ENCODE peak calls at places on chromosomes 7 and 10, in seven cellular contexts. One of them, this sample, is unnamed.

GRCh38 chr10:51000164-51000563 is 74.1 kb upstream of the PRKG1 start:
- DNase-seq in Calu3: no peak
- DNase-seq in AG09309: peak
- DNase-seq in mucosa of descending colon: no peak
- DNase-seq in hepatocyte: no peak
- DNase-seq in brain microvascular endothelial cell: peak
- DNase-seq in A549: no peak
- DNase-seq in this sample: no peak

GRCh38 chr10:42548254-42548653 is 90.1 kb downstream of the ZNF33B start:
- DNase-seq in mucosa of descending colon: no peak
- DNase-seq in Calu3: no peak
- DNase-seq in hepatocyte: no peak
- DNase-seq in brain microvascular endothelial cell: no peak
- DNase-seq in AG09309: no peak
- DNase-seq in A549: no peak
- DNase-seq in this sample: no peak

GRCh38 chr7:50502001-50502684 is 52.0 kb upstream of the FIGNL1 start:
- DNase-seq in AG09309: peak
- DNase-seq in Calu3: no peak
- DNase-seq in brain microvascular endothelial cell: peak
- DNase-seq in A549: peak
- DNase-seq in mucosa of descending colon: peak
- DNase-seq in hepatocyte: peak
- DNase-seq in this sample: no peak

GRCh38 chr10:93752761-93753160 is 5.0 kb upstream of the LGI1 start:
- DNase-seq in hepatocyte: peak
- DNase-seq in mucosa of descending colon: no peak
- DNase-seq in AG09309: peak
- DNase-seq in brain microvascular endothelial cell: peak
- DNase-seq in Calu3: no peak
- DNase-seq in A549: peak
- DNase-seq in this sample: no peak

GRCh38 chr10:87923233-87923632 is 59.8 kb downstream of the PTEN start:
- DNase-seq in AG09309: no peak
- DNase-seq in Calu3: no peak
- DNase-seq in mucosa of descending colon: no peak
- DNase-seq in brain microvascular endothelial cell: no peak
- DNase-seq in A549: no peak
- DNase-seq in hepatocyte: no peak
- DNase-seq in this sample: no peak

GRCh38 chr10:35012781-35013180 is 77.4 kb downstream of the CUL2 start:
- DNase-seq in A549: no peak
- DNase-seq in AG09309: no peak
- DNase-seq in mucosa of descending colon: no peak
- DNase-seq in brain microvascular endothelial cell: no peak
- DNase-seq in hepatocyte: no peak
- DNase-seq in Calu3: no peak
- DNase-seq in this sample: no peak

GRCh38 chr10:122911889-122912484 is 1.6 kb downstream of the FAM24A start:
- DNase-seq in brain microvascular endothelial cell: peak
- DNase-seq in hepatocyte: peak
- DNase-seq in mucosa of descending colon: no peak
- DNase-seq in Calu3: peak
- DNase-seq in AG09309: no peak
- DNase-seq in A549: peak
- DNase-seq in this sample: no peak

GRCh38 chr10:43273543-43273942 is 6.7 kb upstream of the RASGEF1A start:
- DNase-seq in A549: no peak
- DNase-seq in mucosa of descending colon: no peak
- DNase-seq in AG09309: no peak
- DNase-seq in brain microvascular endothelial cell: no peak
- DNase-seq in Calu3: no peak
- DNase-seq in hepatocyte: no peak
- DNase-seq in this sample: no peak

GRCh38 chr10:125226823-125227222 is 66.5 kb upstream of the CTBP2 start:
- DNase-seq in Calu3: no peak
- DNase-seq in A549: no peak
- DNase-seq in mucosa of descending colon: no peak
- DNase-seq in AG09309: no peak
- DNase-seq in brain microvascular endothelial cell: no peak
- DNase-seq in hepatocyte: no peak
- DNase-seq in this sample: no peak

GRCh38 chr10:125225051-125225450 is 64.7 kb upstream of the CTBP2 start:
- DNase-seq in A549: no peak
- DNase-seq in hepatocyte: no peak
- DNase-seq in brain microvascular endothelial cell: no peak
- DNase-seq in AG09309: no peak
- DNase-seq in mucosa of descending colon: no peak
- DNase-seq in Calu3: no peak
- DNase-seq in this sample: no peak

GRCh38 chr10:125217986-125218675 is 57.8 kb upstream of the CTBP2 start:
- DNase-seq in hepatocyte: no peak
- DNase-seq in brain microvascular endothelial cell: no peak
- DNase-seq in Calu3: peak
- DNase-seq in mucosa of descending colon: no peak
- DNase-seq in A549: peak
- DNase-seq in AG09309: peak
- DNase-seq in this sample: no peak

GRCh38 chr10:125218967-125219366 is 58.6 kb upstream of the CTBP2 start:
- DNase-seq in A549: no peak
- DNase-seq in brain microvascular endothelial cell: no peak
- DNase-seq in mucosa of descending colon: no peak
- DNase-seq in Calu3: no peak
- DNase-seq in AG09309: no peak
- DNase-seq in hepatocyte: no peak
- DNase-seq in this sample: no peak

DNA sequence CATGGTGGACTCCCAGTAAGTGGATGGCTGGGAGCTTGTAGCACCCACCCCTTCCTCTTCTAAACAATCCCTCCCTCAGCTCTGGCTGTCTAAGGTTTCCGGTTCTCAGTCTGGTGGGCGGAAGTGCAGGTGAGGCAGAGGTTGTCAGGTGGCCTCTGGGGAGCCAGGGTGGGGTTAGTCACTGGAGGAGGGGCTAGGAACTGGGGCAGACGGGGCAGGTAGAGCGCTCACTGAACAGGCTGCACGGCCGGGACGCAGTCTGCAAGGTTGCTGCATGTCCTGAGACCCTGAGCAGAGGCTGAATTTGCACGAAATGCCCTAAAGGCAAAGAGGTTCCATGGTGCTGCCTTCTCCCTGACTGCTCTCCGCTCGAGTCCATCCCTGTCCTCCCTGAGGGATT is 62.2 kb upstream of the CTBP2 start:
- DNase-seq in hepatocyte: no peak
- DNase-seq in A549: no peak
- DNase-seq in Calu3: no peak
- DNase-seq in AG09309: no peak
- DNase-seq in mucosa of descending colon: no peak
- DNase-seq in brain microvascular endothelial cell: no peak
- DNase-seq in this sample: no peak
- TF ChIP-seq CTCF in hepatocyte: no peak
- TF ChIP-seq CTCF in A549: no peak
- TF ChIP-seq CTCF in Calu3: no peak
- TF ChIP-seq CTCF in AG09309: no peak
- TF ChIP-seq CTCF in mucosa of descending colon: no peak
- TF ChIP-seq CTCF in brain microvascular endothelial cell: no peak
- TF ChIP-seq CTCF in this sample: no peak

GRCh38 chr7:141973673-141974072 is at the start of gene TAS2R38:
- DNase-seq in hepatocyte: no peak
- DNase-seq in A549: no peak
- DNase-seq in mucosa of descending colon: no peak
- DNase-seq in AG09309: no peak
- DNase-seq in brain microvascular endothelial cell: no peak
- DNase-seq in Calu3: no peak
- DNase-seq in this sample: no peak

GRCh38 chr7:141976524-141977245 is 3.1 kb upstream of the TAS2R38 start:
- DNase-seq in Calu3: no peak
- DNase-seq in mucosa of descending colon: no peak
- DNase-seq in A549: no peak
- DNase-seq in brain microvascular endothelial cell: no peak
- DNase-seq in AG09309: no peak
- DNase-seq in hepatocyte: no peak
- DNase-seq in this sample: no peak

GRCh38 chr7:141978351-141978750 is 4.8 kb upstream of the TAS2R38 start:
- DNase-seq in hepatocyte: no peak
- DNase-seq in brain microvascular endothelial cell: no peak
- DNase-seq in A549: no peak
- DNase-seq in AG09309: no peak
- DNase-seq in Calu3: no peak
- DNase-seq in mucosa of descending colon: no peak
- DNase-seq in this sample: no peak

GRCh38 chr7:141975806-141976523 is 2.4 kb upstream of the TAS2R38 start:
- DNase-seq in brain microvascular endothelial cell: peak
- DNase-seq in Calu3: peak
- DNase-seq in mucosa of descending colon: peak
- DNase-seq in A549: peak
- DNase-seq in hepatocyte: peak
- DNase-seq in AG09309: no peak
- DNase-seq in this sample: peak

DNA sequence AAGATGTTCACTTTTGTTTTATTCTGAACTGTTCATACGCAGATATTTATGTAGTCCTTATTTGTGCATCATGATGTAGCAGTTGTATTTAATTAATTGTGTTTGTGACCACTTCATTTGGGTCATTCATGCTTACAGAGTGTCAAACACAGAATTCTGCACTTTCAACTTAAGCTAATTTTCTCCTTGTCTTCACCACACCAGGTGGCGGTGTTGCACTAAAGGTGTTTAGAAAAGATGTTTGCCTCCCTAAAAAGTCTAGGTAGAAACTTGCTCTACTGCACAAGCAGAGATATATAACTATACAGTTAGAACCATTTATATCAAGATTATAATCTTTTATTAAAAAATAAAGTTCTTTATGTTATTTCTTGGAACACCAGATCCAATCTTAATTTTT is 1.3 kb upstream of the TAS2R38 start:
- DNase-seq in brain microvascular endothelial cell: peak
- DNase-seq in mucosa of descending colon: no peak
- DNase-seq in AG09309: no peak
- DNase-seq in Calu3: peak
- DNase-seq in hepatocyte: peak
- DNase-seq in A549: peak
- DNase-seq in this sample: no peak
- TF ChIP-seq CTCF in brain microvascular endothelial cell: peak
- TF ChIP-seq CTCF in mucosa of descending colon: no peak
- TF ChIP-seq CTCF in AG09309: no peak
- TF ChIP-seq CTCF in Calu3: peak
- TF ChIP-seq CTCF in hepatocyte: peak
- TF ChIP-seq CTCF in A549: peak
- TF ChIP-seq CTCF in this sample: no peak

GRCh38 chr10:69783515-69783914 is 18.2 kb upstream of the COL13A1 start:
- DNase-seq in AG09309: no peak
- DNase-seq in brain microvascular endothelial cell: no peak
- DNase-seq in A549: no peak
- DNase-seq in Calu3: no peak
- DNase-seq in mucosa of descending colon: no peak
- DNase-seq in hepatocyte: no peak
- DNase-seq in this sample: no peak

GRCh38 chr10:69791812-69792211 is 9.9 kb upstream of the COL13A1 start:
- DNase-seq in brain microvascular endothelial cell: no peak
- DNase-seq in Calu3: no peak
- DNase-seq in hepatocyte: no peak
- DNase-seq in AG09309: no peak
- DNase-seq in mucosa of descending colon: no peak
- DNase-seq in A549: no peak
- DNase-seq in this sample: no peak

GRCh38 chr10:69787681-69788080 is 14.0 kb upstream of the COL13A1 start:
- DNase-seq in mucosa of descending colon: no peak
- DNase-seq in hepatocyte: no peak
- DNase-seq in A549: no peak
- DNase-seq in brain microvascular endothelial cell: no peak
- DNase-seq in AG09309: no peak
- DNase-seq in Calu3: no peak
- DNase-seq in this sample: no peak

GRCh38 chr10:69789164-69789576 is 12.5 kb upstream of the COL13A1 start:
- DNase-seq in A549: no peak
- DNase-seq in AG09309: no peak
- DNase-seq in mucosa of descending colon: no peak
- DNase-seq in brain microvascular endothelial cell: no peak
- DNase-seq in hepatocyte: no peak
- DNase-seq in Calu3: no peak
- DNase-seq in this sample: no peak

DNA sequence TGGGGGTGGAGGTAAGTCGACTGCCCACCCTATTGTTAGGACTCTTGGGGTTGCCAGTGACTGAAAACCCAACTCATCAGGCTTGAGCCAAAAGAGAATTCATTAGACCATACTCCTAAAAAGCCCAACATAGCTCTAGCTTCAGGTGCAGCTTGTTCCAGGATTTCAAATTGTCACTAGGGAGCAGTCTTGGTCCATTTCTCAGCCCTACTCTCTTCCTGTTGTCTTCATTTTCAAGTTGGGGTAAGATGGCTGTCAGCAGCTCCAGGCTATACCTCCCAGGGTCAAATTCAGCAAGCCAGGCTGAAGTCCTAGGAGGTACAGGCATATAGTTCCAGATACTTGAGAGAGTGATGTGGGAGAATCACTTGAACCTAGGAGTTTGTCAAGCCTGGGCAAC is 14.9 kb upstream of the COL13A1 start:
- DNase-seq in A549: peak
- DNase-seq in brain microvascular endothelial cell: peak
- DNase-seq in hepatocyte: no peak
- DNase-seq in Calu3: no peak
- DNase-seq in mucosa of descending colon: no peak
- DNase-seq in AG09309: no peak
- DNase-seq in this sample: no peak
- TF ChIP-seq CTCF in A549: peak
- TF ChIP-seq CTCF in brain microvascular endothelial cell: peak
- TF ChIP-seq CTCF in hepatocyte: peak
- TF ChIP-seq CTCF in Calu3: no peak
- TF ChIP-seq CTCF in mucosa of descending colon: no peak
- TF ChIP-seq CTCF in AG09309: peak
- TF ChIP-seq CTCF in this sample: no peak

GRCh38 chr10:32982293-32982709 is 24.3 kb upstream of the ITGB1 start:
- DNase-seq in hepatocyte: peak
- DNase-seq in brain microvascular endothelial cell: peak
- DNase-seq in Calu3: peak
- DNase-seq in AG09309: peak
- DNase-seq in A549: peak
- DNase-seq in mucosa of descending colon: no peak
- DNase-seq in this sample: no peak

GRCh38 chr10:32980242-32980557 is 22.2 kb upstream of the ITGB1 start:
- DNase-seq in A549: no peak
- DNase-seq in brain microvascular endothelial cell: no peak
- DNase-seq in AG09309: no peak
- DNase-seq in Calu3: no peak
- DNase-seq in hepatocyte: no peak
- DNase-seq in mucosa of descending colon: no peak
- DNase-seq in this sample: no peak

GRCh38 chr10:32981760-32982159 is 23.7 kb upstream of the ITGB1 start:
- DNase-seq in A549: peak
- DNase-seq in AG09309: no peak
- DNase-seq in brain microvascular endothelial cell: peak
- DNase-seq in hepatocyte: peak
- DNase-seq in mucosa of descending colon: peak
- DNase-seq in Calu3: peak
- DNase-seq in this sample: no peak

GRCh38 chr10:32979041-32979440 is 21.0 kb upstream of the ITGB1 start:
- DNase-seq in A549: no peak
- DNase-seq in mucosa of descending colon: no peak
- DNase-seq in Calu3: no peak
- DNase-seq in AG09309: peak
- DNase-seq in brain microvascular endothelial cell: no peak
- DNase-seq in hepatocyte: no peak
- DNase-seq in this sample: no peak

DNA sequence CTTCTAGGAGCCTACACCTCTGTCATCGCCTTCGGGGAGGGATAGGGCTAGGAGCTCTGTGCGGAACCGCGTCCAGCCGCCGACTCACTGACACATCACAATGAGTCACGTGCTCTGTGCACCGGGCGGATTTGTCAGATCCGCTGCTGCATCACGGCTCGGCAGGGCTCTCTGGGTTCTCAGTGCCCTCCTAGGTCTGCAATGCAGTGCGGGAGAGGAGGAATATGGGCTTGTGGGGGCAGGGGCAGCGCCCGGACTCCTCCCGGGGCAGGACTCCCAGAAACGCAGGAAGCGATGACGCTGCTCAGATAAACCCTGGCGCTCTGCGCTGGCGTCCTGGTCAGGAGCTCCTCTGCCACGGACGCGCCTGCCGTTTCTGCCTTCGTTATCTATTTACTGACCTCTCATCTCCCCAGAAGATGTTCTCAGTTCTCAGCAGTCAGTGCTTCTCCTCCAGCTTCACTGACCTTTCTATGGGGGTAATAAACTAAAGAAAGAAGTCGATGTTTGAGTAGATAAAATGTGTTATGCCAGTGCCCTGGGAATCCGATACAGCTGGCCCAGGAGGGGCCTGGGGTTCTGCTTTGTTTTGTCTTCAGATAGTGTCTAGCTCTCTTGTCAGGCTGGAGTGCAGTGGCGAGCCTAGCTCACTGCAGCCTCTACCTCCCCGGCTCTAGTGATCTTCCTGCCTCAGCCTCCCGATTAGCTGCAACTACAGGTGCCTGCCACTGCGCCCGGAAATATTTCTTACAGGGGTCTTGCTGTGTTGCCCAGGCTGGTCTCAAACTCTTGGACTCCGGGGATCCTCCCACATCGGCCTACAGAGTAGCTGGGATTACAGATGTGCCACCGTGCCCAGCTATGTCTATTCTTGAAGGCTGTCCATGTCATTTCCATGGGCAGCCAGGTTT is 22.8 kb upstream of the ITGB1 start:
- DNase-seq in mucosa of descending colon: peak
- DNase-seq in AG09309: peak
- DNase-seq in Calu3: peak
- DNase-seq in A549: peak
- DNase-seq in brain microvascular endothelial cell: peak
- DNase-seq in hepatocyte: peak
- DNase-seq in this sample: peak
- TF ChIP-seq CTCF in mucosa of descending colon: no peak
- TF ChIP-seq CTCF in AG09309: no peak
- TF ChIP-seq CTCF in Calu3: no peak
- TF ChIP-seq CTCF in A549: no peak
- TF ChIP-seq CTCF in brain microvascular endothelial cell: no peak
- TF ChIP-seq CTCF in hepatocyte: no peak
- TF ChIP-seq CTCF in this sample: no peak